ENCODE peak calls at places on chromosome 17, in five cellular contexts. O is Right ventricle myocardium superior, I is M059J, U is RWPE1, Z is activated gamma-delta T cell treated with Interleukin-2 at 50 U/mL for 16 hours. A is an unnamed sample.

GRCh38 chr17:8488491-8488890 is 52.8 kb downstream of the NDEL1 start:
- DNase-seq in O (no peak), Z (no peak), I (no peak), U (no peak), A (no peak)

GRCh38 chr17:44222112-44222869 is 2.8 kb upstream of the UBTF start:
- DNase-seq in U (peak; percentile 60), Z (peak; percentile 37), I (peak; percentile 80), O (peak; percentile 86), A (peak; percentile 85)

GRCh38 chr17:6555331-6556120 is 829 bp downstream of the PITPNM3 start:
- DNase-seq in O (peak; percentile 50), I (peak; percentile 65), U (peak; percentile 34), Z (no peak), A (peak; percentile 38)

GRCh38 chr17:62652251-62653001 is 25.0 kb downstream of the MRC2 start:
- DNase-seq in U (no peak), I (peak; percentile 91), O (peak; percentile 83), Z (peak; percentile 29), A (peak; percentile 79)

GRCh38 chr17:56739376-56739775 is 94.3 kb downstream of the C17orf67 start:
- DNase-seq in U (no peak), O (no peak), Z (no peak), I (peak; percentile 29), A (no peak)

GRCh38 chr17:3647769-3648540 is 11.4 kb downstream of the CTNS start:
- DNase-seq in I (peak; percentile 51), U (no peak), Z (no peak), O (peak; percentile 74), A (peak; percentile 69)

GRCh38 chr17:45050680-45051059 is 762 bp downstream of the DCAKD start:
- DNase-seq in Z (peak; percentile 28), U (no peak), O (no peak), I (peak; percentile 47), A (no peak)

GRCh38 chr17:51572115-51572514 is 311.8 kb downstream of the UTP18 start:
- DNase-seq in I (no peak), Z (no peak), U (no peak), O (no peak), A (no peak)

GRCh38 chr17:34613064-34614019 is 34.0 kb downstream of the TMEM132E start:
- DNase-seq in I (peak; percentile 4), O (no peak), U (peak; percentile 63), Z (no peak), A (no peak)

GRCh38 chr17:83050651-83051422 is 28.6 kb upstream of the METRNL start:
- DNase-seq in O (no peak), U (peak; percentile 36), I (no peak), Z (no peak), A (no peak)

GRCh38 chr17:61175298-61176142 is 224.1 kb upstream of the TBX2 start:
- DNase-seq in Z (no peak), O (no peak), U (no peak), I (no peak), A (no peak)

GRCh38 chr17:59415397-59415796 is 83.9 kb downstream of the YPEL2 start:
- DNase-seq in U (no peak), I (no peak), Z (no peak), O (no peak), A (no peak)

GRCh38 chr17:27590864-27591263 is 40.1 kb upstream of the LGALS9 start:
- DNase-seq in O (no peak), U (no peak), Z (no peak), I (no peak), A (no peak)

GRCh38 chr17:70096861-70097260 is 21.8 kb downstream of the KCNJ16 start:
- DNase-seq in U (no peak), Z (no peak), I (no peak), O (no peak), A (no peak)

GRCh38 chr17:66791337-66791736 is 43.6 kb upstream of the CACNG5 start:
- DNase-seq in O (no peak), U (no peak), I (no peak), Z (no peak), A (peak; percentile 46)

GRCh38 chr17:45235071-45236001 is 13.7 kb downstream of the FMNL1 start:
- DNase-seq in O (peak; percentile 88), I (peak; percentile 54), Z (peak; percentile 81), U (peak; percentile 61), A (peak; percentile 87)

GRCh38 chr17:76384222-76384986 is at the start of gene SPHK1:
- DNase-seq in I (peak; percentile 79), O (peak; percentile 86), U (peak; percentile 88), Z (peak; percentile 40), A (peak; percentile 88)

GRCh38 chr17:40153603-40154238 is 13.4 kb downstream of the CASC3 start:
- DNase-seq in O (no peak), U (no peak), I (no peak), Z (no peak), A (no peak)

GRCh38 chr17:31534223-31534888 is 142.9 kb downstream of the RAB11FIP4 start:
- DNase-seq in U (no peak), Z (no peak), I (peak; percentile 71), O (no peak), A (no peak)

GRCh38 chr17:48068491-48068961 is 20.4 kb downstream of the NFE2L1 start:
- DNase-seq in I (peak; percentile 58), O (no peak), U (no peak), Z (no peak), A (no peak)

GRCh38 chr17:5286846-5287245 is 4.8 kb downstream of the RABEP1 start:
- DNase-seq in Z (no peak), U (no peak), I (peak; percentile 66), O (no peak), A (no peak)

GRCh38 chr17:40901981-40902862 is 17.2 kb upstream of the KRT20 start:
- DNase-seq in Z (no peak), O (no peak), U (peak; percentile 84), I (peak; percentile 89), A (no peak)